ENCODE peak calls at places on chromosomes 6 and 20, in seven cellular contexts. S is K562, I is vagina, B is HCT116, C is RWPE1, V is fibroblast of lung, N is left ventricle myocardium inferior. P is an unnamed sample.

GRCh38 chr6:17381429-17382147 is 11.8 kb upstream of the CAP2 start:
- DNase-seq in B (no peak), S (no peak), V (peak), C (no peak), I (no peak), N (no peak), P (peak)

GRCh38 chr6:139109558-139109957 is 25.3 kb upstream of the HECA start:
- DNase-seq in I (no peak), S (no peak), C (no peak), V (peak), B (peak), N (no peak), P (no peak)

GRCh38 chr20:3354247-3354646 is 53.2 kb downstream of the DNAAF9 start:
- DNase-seq in C (no peak), S (no peak), N (no peak), I (no peak), B (no peak), V (no peak), P (no peak)

GRCh38 chr6:113847435-113847834 is 9.7 kb upstream of the MARCKS start:
- DNase-seq in C (no peak), S (no peak), B (no peak), I (no peak), V (no peak), N (no peak), P (no peak)

GRCh38 chr20:12968472-12968871 is 40.3 kb upstream of the SPTLC3 start:
- DNase-seq in I (no peak), B (no peak), V (no peak), S (no peak), N (no peak), C (no peak), P (no peak)

GRCh38 chr6:53793318-53793975 is 1.4 kb upstream of the LRRC1 start:
- DNase-seq in C (peak), S (no peak), V (peak), I (no peak), N (no peak), B (peak), P (peak)

GRCh38 chr20:2816583-2817340 is 598 bp downstream of the TMEM239 start:
- DNase-seq in I (peak), N (no peak), C (no peak), B (no peak), V (no peak), S (peak), P (no peak)

GRCh38 chr20:19969106-19969505 is 48.1 kb upstream of the NAA20 start:
- DNase-seq in C (no peak), B (no peak), N (no peak), S (no peak), I (no peak), V (no peak), P (no peak)

GRCh38 chr6:766625-767024 is 73.7 kb upstream of the EXOC2 start:
- DNase-seq in N (no peak), S (no peak), C (no peak), V (peak), B (no peak), I (no peak), P (no peak)

GRCh38 chr6:20424679-20425078 is 23.0 kb downstream of the E2F3 start:
- DNase-seq in S (no peak), C (no peak), I (no peak), B (no peak), N (no peak), V (peak), P (no peak)

GRCh38 chr6:139654888-139655782 is 280.7 kb upstream of the CITED2 start:
- DNase-seq in S (no peak), C (no peak), B (no peak), I (no peak), V (no peak), N (no peak), P (no peak)

GRCh38 chr6:138372711-138373463 is 4.8 kb upstream of the SMIM28 start:
- DNase-seq in S (no peak), I (no peak), C (peak), V (no peak), N (no peak), B (no peak), P (no peak)

GRCh38 chr6:157650801-157651200 is 172.2 kb upstream of the SNX9 start:
- DNase-seq in B (no peak), V (no peak), I (no peak), S (no peak), C (no peak), N (no peak), P (no peak)

GRCh38 chr6:157651731-157652490 is 171.1 kb upstream of the SNX9 start:
- DNase-seq in I (no peak), V (no peak), S (no peak), C (no peak), B (no peak), N (no peak), P (no peak)

GRCh38 chr6:157655139-157655538 is 167.9 kb upstream of the SNX9 start:
- DNase-seq in C (no peak), S (no peak), V (no peak), B (no peak), I (no peak), N (no peak), P (no peak)

GRCh38 chr6:157652601-157653363 is 170.3 kb upstream of the SNX9 start:
- DNase-seq in B (no peak), I (no peak), S (no peak), V (no peak), C (no peak), N (no peak), P (no peak)

GRCh38 chr6:157653521-157653920 is 169.5 kb upstream of the SNX9 start:
- DNase-seq in C (no peak), N (no peak), S (no peak), V (no peak), B (no peak), I (no peak), P (no peak)
- H3K27ac ChIP-seq in C (no peak), N (no peak), S (no peak), V (no peak), B (no peak), I (no peak), P (no peak)

DNA sequence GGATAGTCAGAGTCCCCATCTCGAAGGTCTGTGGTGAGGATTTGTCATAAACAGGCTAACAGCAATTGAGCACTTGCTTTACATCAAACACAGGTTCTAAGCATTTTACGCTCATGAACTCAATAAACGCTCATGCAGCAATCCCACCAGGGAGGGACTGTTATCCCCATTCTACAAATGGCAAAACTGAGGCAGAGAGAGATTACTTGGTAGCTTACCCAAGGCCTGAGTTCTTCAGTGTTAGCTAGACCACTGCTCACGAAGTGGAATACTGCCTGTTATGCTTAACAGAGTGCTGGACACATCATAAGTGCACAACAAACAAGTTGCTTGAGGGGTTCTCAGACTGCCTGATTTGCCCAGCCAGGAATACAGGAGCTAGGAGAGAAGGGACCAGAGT is 23.7 kb upstream of the TCP11 start:
- DNase-seq in I (no peak), C (no peak), N (no peak), B (no peak), V (no peak), S (no peak), P (no peak)
- H3K27ac ChIP-seq in I (no peak), C (no peak), N (no peak), B (no peak), V (no peak), S (no peak), P (no peak)

DNA sequence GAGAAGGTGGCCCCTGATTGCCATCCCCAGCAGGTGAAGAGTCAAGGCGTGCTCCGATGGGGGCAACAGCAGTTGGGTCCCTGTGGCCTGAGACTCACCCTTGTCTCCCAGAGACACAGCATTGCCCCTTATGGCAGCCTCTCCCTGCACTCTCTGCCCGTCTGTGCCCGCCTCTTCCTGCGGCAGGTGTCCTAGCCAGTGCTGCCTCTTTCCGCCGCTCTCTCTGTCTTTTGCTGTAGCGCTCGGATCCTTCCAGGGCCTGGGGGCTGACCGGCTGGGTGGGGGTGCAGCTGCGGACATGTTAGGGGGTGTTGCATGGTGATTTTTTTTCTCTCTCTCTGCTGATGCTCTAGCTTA is 11.5 kb downstream of the VEGFA start:
- DNase-seq in S (no peak), V (no peak), B (no peak), C (no peak), N (no peak), I (no peak), P (no peak)
- H3K27ac ChIP-seq in S (no peak), V (no peak), B (no peak), C (peak), N (peak), I (no peak), P (peak)

GRCh38 chr6:79589701-79590100 is 41.4 kb upstream of the SH3BGRL2 start:
- DNase-seq in I (no peak), N (no peak), C (no peak), V (no peak), B (no peak), S (no peak), P (no peak)
- H3K27ac ChIP-seq in I (no peak), N (no peak), C (no peak), V (no peak), B (no peak), S (no peak), P (no peak)

GRCh38 chr6:93418113-93418447 is 1.3 kb downstream of the EPHA7 start:
- DNase-seq in N (no peak), I (no peak), S (no peak), B (no peak), C (peak), V (no peak), P (no peak)
- H3K27ac ChIP-seq in N (peak), I (peak), S (no peak), B (no peak), C (peak), V (no peak), P (no peak)

GRCh38 chr6:47080083-47080596 is 38.0 kb upstream of the ADGRF1 start:
- DNase-seq in S (no peak), I (no peak), N (no peak), B (no peak), C (no peak), V (no peak), P (no peak)

GRCh38 chr6:47084530-47084929 is 42.4 kb upstream of the ADGRF1 start:
- DNase-seq in N (no peak), I (no peak), V (no peak), S (no peak), C (no peak), B (no peak), P (no peak)

GRCh38 chr6:47079638-47080037 is 37.5 kb upstream of the ADGRF1 start:
- DNase-seq in B (no peak), N (no peak), C (no peak), V (no peak), S (no peak), I (no peak), P (no peak)

GRCh38 chr6:47086051-47086770 is 44.1 kb upstream of the ADGRF1 start:
- DNase-seq in N (no peak), S (no peak), B (no peak), C (no peak), I (no peak), V (no peak), P (no peak)

GRCh38 chr6:47083586-47084047 is 41.5 kb upstream of the ADGRF1 start:
- DNase-seq in I (no peak), V (peak), N (peak), C (peak), B (no peak), S (no peak), P (peak)
- H3K27ac ChIP-seq in I (no peak), V (no peak), N (peak), C (peak), B (no peak), S (no peak), P (no peak)

GRCh38 chr6:36202101-36202500 is 5.6 kb downstream of the BRPF3 start:
- DNase-seq in S (no peak), B (no peak), C (no peak), V (no peak), N (no peak), I (no peak), P (no peak)

GRCh38 chr6:36201612-36202011 is 5.1 kb downstream of the BRPF3 start:
- DNase-seq in I (no peak), V (no peak), N (no peak), S (no peak), B (no peak), C (no peak), P (no peak)

GRCh38 chr6:36198986-36199385 is 2.4 kb downstream of the BRPF3 start:
- DNase-seq in C (no peak), N (no peak), V (no peak), I (no peak), B (no peak), S (no peak), P (no peak)

GRCh38 chr6:36200998-36201596 is 4.6 kb downstream of the BRPF3 start:
- DNase-seq in S (no peak), V (no peak), B (no peak), I (no peak), N (no peak), C (no peak), P (no peak)

GRCh38 chr6:36200154-36200891 is 3.8 kb downstream of the BRPF3 start:
- DNase-seq in B (no peak), V (no peak), S (no peak), C (no peak), I (no peak), N (no peak), P (no peak)
- H3K27ac ChIP-seq in B (no peak), V (no peak), S (no peak), C (no peak), I (no peak), N (no peak), P (no peak)

GRCh38 chr6:2952557-2953095 is 18.7 kb downstream of the SERPINB6 start:
- DNase-seq in C (peak), V (peak), N (peak), B (peak), S (peak), I (no peak), P (peak)
- H3K27ac ChIP-seq in C (peak), V (peak), N (peak), B (peak), S (peak), I (peak), P (peak)